ENCODE peak calls at places on chromosomes 6 and 20, in seven cellular contexts. One of them, this sample, is unnamed.

GRCh38 chr6:70216767-70217166 is 86.1 kb downstream of the COL9A1 start:
- DNase-seq in skeletal muscle cell: no peak
- DNase-seq in GM13977: no peak
- DNase-seq in A549: no peak
- DNase-seq in SW 1271: no peak
- DNase-seq in NCI-H1694 treated with DMSO at 0.1 percent for 48 hours: no peak
- DNase-seq in left cardiac atrium: no peak
- DNase-seq in this sample: no peak

GRCh38 chr20:32581839-32582658 is 3.1 kb downstream of the NOL4L start:
- DNase-seq in GM13977: no peak
- DNase-seq in left cardiac atrium: no peak
- DNase-seq in NCI-H1694 treated with DMSO at 0.1 percent for 48 hours: no peak
- DNase-seq in A549: no peak
- DNase-seq in skeletal muscle cell: no peak
- DNase-seq in SW 1271: no peak
- DNase-seq in this sample: no peak

GRCh38 chr6:158369241-158369640 is 57.0 kb downstream of the TULP4 start:
- DNase-seq in skeletal muscle cell: no peak
- DNase-seq in NCI-H1694 treated with DMSO at 0.1 percent for 48 hours: no peak
- DNase-seq in A549: no peak
- DNase-seq in SW 1271: no peak
- DNase-seq in left cardiac atrium: no peak
- DNase-seq in GM13977: no peak
- DNase-seq in this sample: no peak

GRCh38 chr6:52909131-52909530 is 367 bp downstream of the GSTA3 start:
- DNase-seq in GM13977: no peak
- DNase-seq in left cardiac atrium: no peak
- DNase-seq in skeletal muscle cell: no peak
- DNase-seq in SW 1271: no peak
- DNase-seq in A549: no peak
- DNase-seq in NCI-H1694 treated with DMSO at 0.1 percent for 48 hours: no peak
- DNase-seq in this sample: no peak

GRCh38 chr6:131740161-131740560 is 29.3 kb upstream of the CTAGE9 start:
- DNase-seq in left cardiac atrium: no peak
- DNase-seq in skeletal muscle cell: peak; percentile 44
- DNase-seq in GM13977: no peak
- DNase-seq in NCI-H1694 treated with DMSO at 0.1 percent for 48 hours: no peak
- DNase-seq in SW 1271: no peak
- DNase-seq in A549: no peak
- DNase-seq in this sample: no peak

GRCh38 chr6:18509871-18510643 is 122.9 kb downstream of the RNF144B start:
- DNase-seq in A549: no peak
- DNase-seq in NCI-H1694 treated with DMSO at 0.1 percent for 48 hours: no peak
- DNase-seq in skeletal muscle cell: no peak
- DNase-seq in left cardiac atrium: no peak
- DNase-seq in GM13977: no peak
- DNase-seq in SW 1271: no peak
- DNase-seq in this sample: peak; percentile 70

GRCh38 chr6:114280239-114280982 is 62.4 kb downstream of the HS3ST5 start:
- DNase-seq in left cardiac atrium: no peak
- DNase-seq in skeletal muscle cell: no peak
- DNase-seq in GM13977: no peak
- DNase-seq in SW 1271: no peak
- DNase-seq in A549: no peak
- DNase-seq in NCI-H1694 treated with DMSO at 0.1 percent for 48 hours: no peak
- DNase-seq in this sample: no peak

GRCh38 chr20:37868998-37869861 is 33.7 kb upstream of the VSTM2L start:
- DNase-seq in SW 1271: no peak
- DNase-seq in skeletal muscle cell: no peak
- DNase-seq in NCI-H1694 treated with DMSO at 0.1 percent for 48 hours: no peak
- DNase-seq in GM13977: peak; percentile 51
- DNase-seq in A549: no peak
- DNase-seq in left cardiac atrium: no peak
- DNase-seq in this sample: no peak

GRCh38 chr20:38566199-38566598 is 14.8 kb upstream of the ADIG start:
- DNase-seq in A549: no peak
- DNase-seq in SW 1271: no peak
- DNase-seq in skeletal muscle cell: no peak
- DNase-seq in GM13977: no peak
- DNase-seq in left cardiac atrium: no peak
- DNase-seq in NCI-H1694 treated with DMSO at 0.1 percent for 48 hours: no peak
- DNase-seq in this sample: no peak

GRCh38 chr20:33450867-33451266 is 7.3 kb upstream of the SNTA1 start:
- DNase-seq in A549: peak; percentile 13
- DNase-seq in GM13977: no peak
- DNase-seq in skeletal muscle cell: no peak
- DNase-seq in left cardiac atrium: no peak
- DNase-seq in NCI-H1694 treated with DMSO at 0.1 percent for 48 hours: no peak
- DNase-seq in SW 1271: no peak
- DNase-seq in this sample: no peak

GRCh38 chr6:122845916-122846632 is 57.0 kb downstream of the SMPDL3A start:
- DNase-seq in GM13977: no peak
- DNase-seq in skeletal muscle cell: no peak
- DNase-seq in left cardiac atrium: no peak
- DNase-seq in NCI-H1694 treated with DMSO at 0.1 percent for 48 hours: no peak
- DNase-seq in SW 1271: no peak
- DNase-seq in A549: no peak
- DNase-seq in this sample: no peak

GRCh38 chr6:15431762-15432495 is 186.1 kb downstream of the JARID2 start:
- DNase-seq in SW 1271: peak; percentile 45
- DNase-seq in A549: peak; percentile 7
- DNase-seq in GM13977: no peak
- DNase-seq in NCI-H1694 treated with DMSO at 0.1 percent for 48 hours: no peak
- DNase-seq in left cardiac atrium: no peak
- DNase-seq in skeletal muscle cell: no peak
- DNase-seq in this sample: no peak

GRCh38 chr6:170130201-170130621 is 160.7 kb downstream of the DLL1 start:
- DNase-seq in left cardiac atrium: no peak
- DNase-seq in GM13977: no peak
- DNase-seq in A549: no peak
- DNase-seq in skeletal muscle cell: no peak
- DNase-seq in SW 1271: no peak
- DNase-seq in NCI-H1694 treated with DMSO at 0.1 percent for 48 hours: no peak
- DNase-seq in this sample: no peak

GRCh38 chr6:7050911-7051779 is 56.6 kb upstream of the RREB1 start:
- DNase-seq in left cardiac atrium: peak; percentile 67
- DNase-seq in SW 1271: no peak
- DNase-seq in GM13977: peak; percentile 68
- DNase-seq in A549: peak; percentile 64
- DNase-seq in NCI-H1694 treated with DMSO at 0.1 percent for 48 hours: no peak
- DNase-seq in skeletal muscle cell: peak; percentile 75
- DNase-seq in this sample: peak; percentile 44

GRCh38 chr6:3770023-3770422 is 18.5 kb upstream of the PXDC1 start:
- DNase-seq in NCI-H1694 treated with DMSO at 0.1 percent for 48 hours: no peak
- DNase-seq in GM13977: no peak
- DNase-seq in SW 1271: no peak
- DNase-seq in A549: no peak
- DNase-seq in left cardiac atrium: no peak
- DNase-seq in skeletal muscle cell: no peak
- DNase-seq in this sample: no peak

GRCh38 chr6:10610289-10610688 is 84.1 kb downstream of the C6orf52 start:
- DNase-seq in left cardiac atrium: no peak
- DNase-seq in SW 1271: no peak
- DNase-seq in NCI-H1694 treated with DMSO at 0.1 percent for 48 hours: no peak
- DNase-seq in A549: no peak
- DNase-seq in skeletal muscle cell: no peak
- DNase-seq in GM13977: no peak
- DNase-seq in this sample: no peak

GRCh38 chr20:24208652-24209051 is 220.1 kb upstream of the GGTLC1 start:
- DNase-seq in A549: peak; percentile 53
- DNase-seq in GM13977: no peak
- DNase-seq in SW 1271: peak; percentile 10
- DNase-seq in left cardiac atrium: no peak
- DNase-seq in NCI-H1694 treated with DMSO at 0.1 percent for 48 hours: peak; percentile 4
- DNase-seq in skeletal muscle cell: no peak
- DNase-seq in this sample: no peak

GRCh38 chr6:89830385-89830809 is 717 bp downstream of the CASP8AP2 start:
- DNase-seq in left cardiac atrium: no peak
- DNase-seq in A549: no peak
- DNase-seq in SW 1271: peak; percentile 27
- DNase-seq in NCI-H1694 treated with DMSO at 0.1 percent for 48 hours: no peak
- DNase-seq in skeletal muscle cell: no peak
- DNase-seq in GM13977: no peak
- DNase-seq in this sample: no peak

GRCh38 chr6:73675466-73676098 is 20.4 kb upstream of the CD109 start:
- DNase-seq in NCI-H1694 treated with DMSO at 0.1 percent for 48 hours: peak; percentile 18
- DNase-seq in GM13977: peak; percentile 61
- DNase-seq in left cardiac atrium: peak; percentile 76
- DNase-seq in A549: peak; percentile 77
- DNase-seq in SW 1271: peak; percentile 70
- DNase-seq in skeletal muscle cell: no peak
- DNase-seq in this sample: peak; percentile 80

GRCh38 chr20:59948828-59949720 is 8.9 kb downstream of the FAM217B start:
- DNase-seq in NCI-H1694 treated with DMSO at 0.1 percent for 48 hours: no peak
- DNase-seq in GM13977: no peak
- DNase-seq in A549: peak; percentile 57
- DNase-seq in SW 1271: peak; percentile 63
- DNase-seq in skeletal muscle cell: peak; percentile 18
- DNase-seq in left cardiac atrium: no peak
- DNase-seq in this sample: peak; percentile 25

GRCh38 chr6:132063738-132064137 is 112.6 kb upstream of the CCN2 start:
- DNase-seq in left cardiac atrium: peak; percentile 32
- DNase-seq in SW 1271: peak; percentile 50
- DNase-seq in NCI-H1694 treated with DMSO at 0.1 percent for 48 hours: no peak
- DNase-seq in GM13977: no peak
- DNase-seq in skeletal muscle cell: no peak
- DNase-seq in A549: peak; percentile 73
- DNase-seq in this sample: no peak

GRCh38 chr20:59157961-59158541 is 5.6 kb upstream of the ZNF831 start:
- DNase-seq in NCI-H1694 treated with DMSO at 0.1 percent for 48 hours: no peak
- DNase-seq in skeletal muscle cell: no peak
- DNase-seq in left cardiac atrium: no peak
- DNase-seq in A549: no peak
- DNase-seq in GM13977: no peak
- DNase-seq in SW 1271: no peak
- DNase-seq in this sample: no peak

GRCh38 chr20:58818585-58819285 is 32.0 kb downstream of the GNAS-AS1 start:
- DNase-seq in GM13977: no peak
- DNase-seq in SW 1271: peak; percentile 16
- DNase-seq in NCI-H1694 treated with DMSO at 0.1 percent for 48 hours: no peak
- DNase-seq in A549: no peak
- DNase-seq in skeletal muscle cell: peak; percentile 67
- DNase-seq in left cardiac atrium: no peak
- DNase-seq in this sample: peak; percentile 84

GRCh38 chr6:119137194-119138072 is 59.0 kb upstream of the FAM184A start:
- DNase-seq in NCI-H1694 treated with DMSO at 0.1 percent for 48 hours: no peak
- DNase-seq in skeletal muscle cell: no peak
- DNase-seq in SW 1271: no peak
- DNase-seq in left cardiac atrium: no peak
- DNase-seq in GM13977: no peak
- DNase-seq in A549: no peak
- DNase-seq in this sample: no peak

GRCh38 chr6:38337819-38338465 is 301.8 kb downstream of the BTBD9 start:
- DNase-seq in skeletal muscle cell: peak; percentile 73
- DNase-seq in A549: peak; percentile 60
- DNase-seq in left cardiac atrium: no peak
- DNase-seq in NCI-H1694 treated with DMSO at 0.1 percent for 48 hours: no peak
- DNase-seq in GM13977: no peak
- DNase-seq in SW 1271: peak; percentile 26
- DNase-seq in this sample: no peak

GRCh38 chr6:10316327-10316726 is 98.5 kb downstream of the TFAP2A start:
- DNase-seq in NCI-H1694 treated with DMSO at 0.1 percent for 48 hours: no peak
- DNase-seq in left cardiac atrium: no peak
- DNase-seq in skeletal muscle cell: no peak
- DNase-seq in A549: no peak
- DNase-seq in SW 1271: no peak
- DNase-seq in GM13977: no peak
- DNase-seq in this sample: no peak

GRCh38 chr6:110357298-110357695 is 852 bp downstream of the METTL24 start:
- DNase-seq in A549: no peak
- DNase-seq in NCI-H1694 treated with DMSO at 0.1 percent for 48 hours: no peak
- DNase-seq in GM13977: no peak
- DNase-seq in SW 1271: no peak
- DNase-seq in skeletal muscle cell: no peak
- DNase-seq in left cardiac atrium: no peak
- DNase-seq in this sample: no peak

GRCh38 chr6:11277275-11278206 is 45.1 kb upstream of the NEDD9 start:
- DNase-seq in left cardiac atrium: no peak
- DNase-seq in A549: peak; percentile 55
- DNase-seq in SW 1271: peak; percentile 21
- DNase-seq in GM13977: peak; percentile 77
- DNase-seq in NCI-H1694 treated with DMSO at 0.1 percent for 48 hours: no peak
- DNase-seq in skeletal muscle cell: peak; percentile 73
- DNase-seq in this sample: peak; percentile 24

GRCh38 chr20:2693996-2694471 is 1.5 kb downstream of the EBF4 start:
- DNase-seq in A549: no peak
- DNase-seq in skeletal muscle cell: no peak
- DNase-seq in GM13977: no peak
- DNase-seq in SW 1271: peak; percentile 12
- DNase-seq in NCI-H1694 treated with DMSO at 0.1 percent for 48 hours: no peak
- DNase-seq in left cardiac atrium: no peak
- DNase-seq in this sample: no peak

This sample was measured in activated CD4-positive, alpha-beta T cell treated with anti-CD3 and anti-CD28 coated beads for 48 hours.